ENCODE peak calls at places on chromosomes 5 and 9, in six cellular contexts. One of them, this sample, is unnamed.

GRCh38 chr5:178476531-178476930 is 113.7 kb downstream of the COL23A1 start:
- DNase-seq in iPS-NIHi11: no peak
- DNase-seq in lung: no peak
- DNase-seq in SK-N-MC: no peak
- DNase-seq in activated CD8-positive, alpha-beta memory T cell treated with anti-CD3 and anti-CD28 coated beads for 4 hours: no peak
- DNase-seq in choroid plexus epithelial cell: no peak
- DNase-seq in this sample: no peak

GRCh38 chr5:141050622-141051525 is at the start of gene PCDHB1:
- DNase-seq in iPS-NIHi11: peak; percentile 6
- DNase-seq in lung: no peak
- DNase-seq in SK-N-MC: no peak
- DNase-seq in activated CD8-positive, alpha-beta memory T cell treated with anti-CD3 and anti-CD28 coated beads for 4 hours: no peak
- DNase-seq in choroid plexus epithelial cell: no peak
- DNase-seq in this sample: no peak

GRCh38 chr9:37987467-37987981 is 81.5 kb downstream of the SHB start:
- DNase-seq in iPS-NIHi11: no peak
- DNase-seq in lung: no peak
- DNase-seq in SK-N-MC: no peak
- DNase-seq in activated CD8-positive, alpha-beta memory T cell treated with anti-CD3 and anti-CD28 coated beads for 4 hours: no peak
- DNase-seq in choroid plexus epithelial cell: no peak
- DNase-seq in this sample: no peak

GRCh38 chr5:612498-613424 is 621 bp downstream of the CEP72 start:
- DNase-seq in iPS-NIHi11: peak; percentile 40
- DNase-seq in lung: no peak
- DNase-seq in SK-N-MC: no peak
- DNase-seq in activated CD8-positive, alpha-beta memory T cell treated with anti-CD3 and anti-CD28 coated beads for 4 hours: no peak
- DNase-seq in choroid plexus epithelial cell: peak; percentile 7
- DNase-seq in this sample: no peak

GRCh38 chr9:33161011-33161588 is 6.0 kb downstream of the B4GALT1 start:
- DNase-seq in iPS-NIHi11: peak; percentile 54
- DNase-seq in lung: peak; percentile 83
- DNase-seq in SK-N-MC: no peak
- DNase-seq in activated CD8-positive, alpha-beta memory T cell treated with anti-CD3 and anti-CD28 coated beads for 4 hours: no peak
- DNase-seq in choroid plexus epithelial cell: peak; percentile 97
- DNase-seq in this sample: no peak

GRCh38 chr5:92401492-92401891 is 1018.4 kb upstream of the ARRDC3 start:
- DNase-seq in iPS-NIHi11: peak; percentile 24
- DNase-seq in lung: no peak
- DNase-seq in SK-N-MC: no peak
- DNase-seq in activated CD8-positive, alpha-beta memory T cell treated with anti-CD3 and anti-CD28 coated beads for 4 hours: no peak
- DNase-seq in choroid plexus epithelial cell: peak; percentile 62
- DNase-seq in this sample: no peak

GRCh38 chr5:174386306-174386705 is 338.1 kb upstream of the MSX2 start:
- DNase-seq in iPS-NIHi11: no peak
- DNase-seq in lung: no peak
- DNase-seq in SK-N-MC: no peak
- DNase-seq in activated CD8-positive, alpha-beta memory T cell treated with anti-CD3 and anti-CD28 coated beads for 4 hours: no peak
- DNase-seq in choroid plexus epithelial cell: no peak
- DNase-seq in this sample: no peak

GRCh38 chr5:175711472-175712312 is 53.8 kb downstream of the HRH2 start:
- DNase-seq in iPS-NIHi11: no peak
- DNase-seq in lung: no peak
- DNase-seq in SK-N-MC: no peak
- DNase-seq in activated CD8-positive, alpha-beta memory T cell treated with anti-CD3 and anti-CD28 coated beads for 4 hours: no peak
- DNase-seq in choroid plexus epithelial cell: no peak
- DNase-seq in this sample: no peak

GRCh38 chr5:72377920-72378635 is 57.9 kb downstream of the PTCD2 start:
- DNase-seq in iPS-NIHi11: no peak
- DNase-seq in lung: no peak
- DNase-seq in SK-N-MC: no peak
- DNase-seq in activated CD8-positive, alpha-beta memory T cell treated with anti-CD3 and anti-CD28 coated beads for 4 hours: no peak
- DNase-seq in choroid plexus epithelial cell: peak; percentile 24
- DNase-seq in this sample: no peak

GRCh38 chr9:15837079-15837679 is 284.3 kb downstream of the CCDC171 start:
- DNase-seq in iPS-NIHi11: peak; percentile 60
- DNase-seq in lung: no peak
- DNase-seq in SK-N-MC: peak; percentile 70
- DNase-seq in activated CD8-positive, alpha-beta memory T cell treated with anti-CD3 and anti-CD28 coated beads for 4 hours: no peak
- DNase-seq in choroid plexus epithelial cell: peak; percentile 85
- DNase-seq in this sample: no peak

GRCh38 chr9:132074736-132075135 is 4.9 kb downstream of the MED27 start:
- DNase-seq in iPS-NIHi11: no peak
- DNase-seq in lung: no peak
- DNase-seq in SK-N-MC: no peak
- DNase-seq in activated CD8-positive, alpha-beta memory T cell treated with anti-CD3 and anti-CD28 coated beads for 4 hours: no peak
- DNase-seq in choroid plexus epithelial cell: peak; percentile 73
- DNase-seq in this sample: no peak